ENCODE peak calls at places on chromosomes 5 and 9, in eight cellular contexts. One of them, this sample, is unnamed.

GRCh38 chr9:73172811-73173210 is 21.1 kb downstream of the ANXA1 start:
- DNase-seq in adrenal gland: no peak
- DNase-seq in astrocyte of the cerebellum: no peak
- DNase-seq in MM.1S: no peak
- DNase-seq in pancreas: no peak
- DNase-seq in body of pancreas: no peak
- DNase-seq in astrocyte of the spinal cord: no peak
- DNase-seq in A549: no peak
- DNase-seq in this sample: no peak

GRCh38 chr5:89449392-89450148 is 566.6 kb upstream of the MEF2C start:
- DNase-seq in astrocyte of the cerebellum: no peak
- DNase-seq in astrocyte of the spinal cord: no peak
- DNase-seq in pancreas: no peak
- DNase-seq in body of pancreas: no peak
- DNase-seq in adrenal gland: no peak
- DNase-seq in MM.1S: no peak
- DNase-seq in A549: no peak
- DNase-seq in this sample: no peak

GRCh38 chr5:168777651-168778050 is 198.5 kb upstream of the PANK3 start:
- DNase-seq in astrocyte of the cerebellum: no peak
- DNase-seq in astrocyte of the spinal cord: no peak
- DNase-seq in pancreas: no peak
- DNase-seq in body of pancreas: no peak
- DNase-seq in adrenal gland: no peak
- DNase-seq in A549: no peak
- DNase-seq in MM.1S: no peak
- DNase-seq in this sample: no peak

GRCh38 chr9:112870556-112870955 is 20.1 kb downstream of the SLC46A2 start:
- DNase-seq in adrenal gland: no peak
- DNase-seq in A549: no peak
- DNase-seq in body of pancreas: no peak
- DNase-seq in MM.1S: no peak
- DNase-seq in astrocyte of the spinal cord: no peak
- DNase-seq in pancreas: no peak
- DNase-seq in astrocyte of the cerebellum: no peak
- DNase-seq in this sample: no peak

GRCh38 chr9:131228988-131229387 is 47.3 kb downstream of the FAM78A start:
- DNase-seq in body of pancreas: no peak
- DNase-seq in astrocyte of the cerebellum: peak; percentile 82
- DNase-seq in A549: no peak
- DNase-seq in pancreas: no peak
- DNase-seq in astrocyte of the spinal cord: peak; percentile 75
- DNase-seq in adrenal gland: no peak
- DNase-seq in MM.1S: no peak
- DNase-seq in this sample: no peak

GRCh38 chr5:143355710-143356109 is 47.8 kb downstream of the NR3C1 start:
- DNase-seq in astrocyte of the spinal cord: peak; percentile 90
- DNase-seq in A549: peak; percentile 93
- DNase-seq in pancreas: no peak
- DNase-seq in body of pancreas: peak; percentile 78
- DNase-seq in adrenal gland: peak; percentile 83
- DNase-seq in astrocyte of the cerebellum: peak; percentile 84
- DNase-seq in MM.1S: no peak
- DNase-seq in this sample: no peak

GRCh38 chr5:155729684-155730059 is 597.3 kb upstream of the SGCD start:
- DNase-seq in astrocyte of the spinal cord: no peak
- DNase-seq in A549: no peak
- DNase-seq in pancreas: peak; percentile 46
- DNase-seq in astrocyte of the cerebellum: no peak
- DNase-seq in body of pancreas: no peak
- DNase-seq in adrenal gland: peak; percentile 13
- DNase-seq in MM.1S: no peak
- DNase-seq in this sample: no peak

GRCh38 chr5:76582252-76583162 is 40.7 kb downstream of the F2RL2 start:
- DNase-seq in A549: no peak
- DNase-seq in pancreas: no peak
- DNase-seq in body of pancreas: no peak
- DNase-seq in astrocyte of the cerebellum: no peak
- DNase-seq in adrenal gland: peak; percentile 41
- DNase-seq in MM.1S: peak; percentile 63
- DNase-seq in astrocyte of the spinal cord: peak; percentile 48
- DNase-seq in this sample: peak; percentile 67

GRCh38 chr5:5276471-5276870 is 136.3 kb downstream of the ADAMTS16 start:
- DNase-seq in astrocyte of the spinal cord: no peak
- DNase-seq in astrocyte of the cerebellum: no peak
- DNase-seq in A549: no peak
- DNase-seq in adrenal gland: no peak
- DNase-seq in pancreas: no peak
- DNase-seq in body of pancreas: no peak
- DNase-seq in MM.1S: no peak
- DNase-seq in this sample: no peak

GRCh38 chr5:88824141-88824540 is 58.8 kb downstream of the MEF2C start:
- DNase-seq in astrocyte of the cerebellum: no peak
- DNase-seq in A549: no peak
- DNase-seq in adrenal gland: no peak
- DNase-seq in MM.1S: peak; percentile 76
- DNase-seq in body of pancreas: no peak
- DNase-seq in astrocyte of the spinal cord: no peak
- DNase-seq in pancreas: no peak
- DNase-seq in this sample: no peak

GRCh38 chr9:126661122-126661520 is 47.4 kb downstream of the LMX1B start:
- DNase-seq in adrenal gland: no peak
- DNase-seq in A549: no peak
- DNase-seq in astrocyte of the cerebellum: no peak
- DNase-seq in body of pancreas: no peak
- DNase-seq in pancreas: no peak
- DNase-seq in astrocyte of the spinal cord: no peak
- DNase-seq in MM.1S: no peak
- DNase-seq in this sample: no peak

GRCh38 chr5:102700126-102700851 is 54.8 kb upstream of the PAM start:
- DNase-seq in astrocyte of the cerebellum: no peak
- DNase-seq in A549: no peak
- DNase-seq in astrocyte of the spinal cord: no peak
- DNase-seq in pancreas: no peak
- DNase-seq in body of pancreas: no peak
- DNase-seq in MM.1S: no peak
- DNase-seq in adrenal gland: no peak
- DNase-seq in this sample: no peak

GRCh38 chr5:109947667-109948066 is 257.9 kb downstream of the MAN2A1 start:
- DNase-seq in pancreas: no peak
- DNase-seq in body of pancreas: no peak
- DNase-seq in A549: no peak
- DNase-seq in astrocyte of the cerebellum: no peak
- DNase-seq in MM.1S: no peak
- DNase-seq in astrocyte of the spinal cord: no peak
- DNase-seq in adrenal gland: no peak
- DNase-seq in this sample: no peak

GRCh38 chr9:99622679-99623078 is 199.0 kb upstream of the NR4A3 start:
- DNase-seq in body of pancreas: no peak
- DNase-seq in adrenal gland: no peak
- DNase-seq in A549: no peak
- DNase-seq in pancreas: peak; percentile 22
- DNase-seq in MM.1S: no peak
- DNase-seq in astrocyte of the spinal cord: no peak
- DNase-seq in astrocyte of the cerebellum: no peak
- DNase-seq in this sample: no peak

GRCh38 chr9:8764041-8764440 is 964.5 kb upstream of the DMAC1 start:
- DNase-seq in MM.1S: no peak
- DNase-seq in pancreas: no peak
- DNase-seq in body of pancreas: no peak
- DNase-seq in adrenal gland: no peak
- DNase-seq in A549: no peak
- DNase-seq in astrocyte of the cerebellum: no peak
- DNase-seq in astrocyte of the spinal cord: no peak
- DNase-seq in this sample: no peak

GRCh38 chr9:136796238-136796774 is at the start of gene CCDC183:
- DNase-seq in adrenal gland: no peak
- DNase-seq in astrocyte of the cerebellum: no peak
- DNase-seq in body of pancreas: no peak
- DNase-seq in astrocyte of the spinal cord: no peak
- DNase-seq in A549: no peak
- DNase-seq in pancreas: peak; percentile 48
- DNase-seq in MM.1S: no peak
- DNase-seq in this sample: no peak

GRCh38 chr5:140194662-140195061 is 19.7 kb downstream of the CYSTM1 start:
- DNase-seq in pancreas: no peak
- DNase-seq in MM.1S: no peak
- DNase-seq in adrenal gland: no peak
- DNase-seq in body of pancreas: no peak
- DNase-seq in A549: no peak
- DNase-seq in astrocyte of the cerebellum: no peak
- DNase-seq in astrocyte of the spinal cord: no peak
- DNase-seq in this sample: no peak

GRCh38 chr9:71446499-71447411 is 321.6 kb downstream of the CEMIP2 start:
- DNase-seq in A549: peak; percentile 40
- DNase-seq in MM.1S: peak; percentile 66
- DNase-seq in adrenal gland: peak; percentile 16
- DNase-seq in body of pancreas: peak; percentile 20
- DNase-seq in pancreas: peak; percentile 62
- DNase-seq in astrocyte of the cerebellum: peak; percentile 52
- DNase-seq in astrocyte of the spinal cord: peak; percentile 65
- DNase-seq in this sample: no peak

GRCh38 chr9:6897831-6898230 is 140.1 kb downstream of the KDM4C start:
- DNase-seq in adrenal gland: no peak
- DNase-seq in A549: no peak
- DNase-seq in body of pancreas: peak; percentile 25
- DNase-seq in astrocyte of the spinal cord: no peak
- DNase-seq in astrocyte of the cerebellum: no peak
- DNase-seq in pancreas: no peak
- DNase-seq in MM.1S: no peak
- DNase-seq in this sample: no peak

GRCh38 chr9:91035825-91036208 is 234.2 kb downstream of the SYK start:
- DNase-seq in astrocyte of the spinal cord: no peak
- DNase-seq in adrenal gland: no peak
- DNase-seq in pancreas: no peak
- DNase-seq in MM.1S: no peak
- DNase-seq in astrocyte of the cerebellum: no peak
- DNase-seq in body of pancreas: no peak
- DNase-seq in A549: no peak
- DNase-seq in this sample: no peak

GRCh38 chr5:65867509-65868195 is 58.7 kb upstream of the ERBIN start:
- DNase-seq in body of pancreas: no peak
- DNase-seq in pancreas: no peak
- DNase-seq in adrenal gland: no peak
- DNase-seq in astrocyte of the spinal cord: no peak
- DNase-seq in MM.1S: no peak
- DNase-seq in A549: no peak
- DNase-seq in astrocyte of the cerebellum: no peak
- DNase-seq in this sample: no peak

GRCh38 chr9:126724226-126724625 is 80.6 kb upstream of the ZBTB43 start:
- DNase-seq in astrocyte of the spinal cord: no peak
- DNase-seq in MM.1S: no peak
- DNase-seq in A549: no peak
- DNase-seq in adrenal gland: no peak
- DNase-seq in body of pancreas: no peak
- DNase-seq in astrocyte of the cerebellum: no peak
- DNase-seq in pancreas: no peak
- DNase-seq in this sample: no peak

GRCh38 chr9:133089271-133089671 is 27.5 kb downstream of the CEL start:
- DNase-seq in body of pancreas: peak; percentile 82
- DNase-seq in A549: no peak
- DNase-seq in adrenal gland: no peak
- DNase-seq in astrocyte of the spinal cord: no peak
- DNase-seq in MM.1S: peak; percentile 32
- DNase-seq in astrocyte of the cerebellum: no peak
- DNase-seq in pancreas: peak; percentile 79
- DNase-seq in this sample: no peak

GRCh38 chr9:107213561-107214028 is 69.5 kb upstream of the RAD23B start:
- DNase-seq in adrenal gland: peak; percentile 7
- DNase-seq in astrocyte of the spinal cord: peak; percentile 94
- DNase-seq in pancreas: no peak
- DNase-seq in A549: peak; percentile 73
- DNase-seq in MM.1S: no peak
- DNase-seq in astrocyte of the cerebellum: peak; percentile 64
- DNase-seq in body of pancreas: no peak
- DNase-seq in this sample: peak; percentile 43

GRCh38 chr9:3708751-3709150 is 182.9 kb upstream of the RFX3 start:
- DNase-seq in body of pancreas: peak; percentile 46
- DNase-seq in A549: no peak
- DNase-seq in astrocyte of the spinal cord: peak; percentile 36
- DNase-seq in MM.1S: no peak
- DNase-seq in astrocyte of the cerebellum: peak; percentile 49
- DNase-seq in pancreas: no peak
- DNase-seq in adrenal gland: peak; percentile 45
- DNase-seq in this sample: no peak

GRCh38 chr9:87075537-87075936 is 128.2 kb upstream of the GAS1 start:
- DNase-seq in astrocyte of the spinal cord: no peak
- DNase-seq in A549: no peak
- DNase-seq in body of pancreas: no peak
- DNase-seq in pancreas: no peak
- DNase-seq in adrenal gland: no peak
- DNase-seq in MM.1S: no peak
- DNase-seq in astrocyte of the cerebellum: no peak
- DNase-seq in this sample: no peak

GRCh38 chr5:74415695-74416102 is 224.8 kb downstream of the ENC1 start:
- DNase-seq in astrocyte of the spinal cord: no peak
- DNase-seq in MM.1S: no peak
- DNase-seq in adrenal gland: no peak
- DNase-seq in astrocyte of the cerebellum: no peak
- DNase-seq in pancreas: no peak
- DNase-seq in A549: no peak
- DNase-seq in body of pancreas: no peak
- DNase-seq in this sample: no peak

GRCh38 chr5:21263361-21263760 is 1275.4 kb upstream of the CDH18 start:
- DNase-seq in adrenal gland: no peak
- DNase-seq in pancreas: no peak
- DNase-seq in body of pancreas: no peak
- DNase-seq in astrocyte of the spinal cord: peak; percentile 27
- DNase-seq in A549: no peak
- DNase-seq in MM.1S: no peak
- DNase-seq in astrocyte of the cerebellum: peak; percentile 5
- DNase-seq in this sample: no peak
- TF ChIP-seq CTCF in adrenal gland: no peak
- TF ChIP-seq CTCF in pancreas: no peak
- TF ChIP-seq CTCF in body of pancreas: no peak
- TF ChIP-seq CTCF in astrocyte of the spinal cord: no peak
- TF ChIP-seq CTCF in A549: no peak
- TF ChIP-seq CTCF in MM.1S: no peak
- TF ChIP-seq CTCF in astrocyte of the cerebellum: no peak
- TF ChIP-seq CTCF in this sample: no peak

GRCh38 chr5:158880514-158881001 is 219.2 kb downstream of the EBF1 start:
- DNase-seq in A549: no peak
- DNase-seq in body of pancreas: no peak
- DNase-seq in MM.1S: no peak
- DNase-seq in astrocyte of the spinal cord: peak; percentile 35
- DNase-seq in adrenal gland: no peak
- DNase-seq in astrocyte of the cerebellum: no peak
- DNase-seq in pancreas: no peak
- DNase-seq in this sample: no peak
- H3K4me3 ChIP-seq in A549: no peak overlapping the region
- H3K4me3 ChIP-seq in body of pancreas: no peak overlapping the region
- H3K4me3 ChIP-seq in MM.1S: no peak overlapping the region
- H3K4me3 ChIP-seq in astrocyte of the spinal cord: no peak overlapping the region
- H3K4me3 ChIP-seq in adrenal gland: no peak overlapping the region
- H3K4me3 ChIP-seq in astrocyte of the cerebellum: no peak overlapping the region
- H3K4me3 ChIP-seq in pancreas: no peak overlapping the region
- H3K4me3 ChIP-seq in this sample: no peak overlapping the region

GRCh38 chr5:134547999-134548626 is 22.6 kb downstream of the JADE2 start:
- DNase-seq in adrenal gland: peak; percentile 63
- DNase-seq in astrocyte of the spinal cord: no peak
- DNase-seq in body of pancreas: no peak
- DNase-seq in MM.1S: no peak
- DNase-seq in astrocyte of the cerebellum: no peak
- DNase-seq in pancreas: no peak
- DNase-seq in A549: no peak
- DNase-seq in this sample: no peak
- TF ChIP-seq CTCF in adrenal gland: no peak
- TF ChIP-seq CTCF in astrocyte of the spinal cord: no peak
- TF ChIP-seq CTCF in body of pancreas: no peak
- TF ChIP-seq CTCF in MM.1S: no peak
- TF ChIP-seq CTCF in astrocyte of the cerebellum: no peak
- TF ChIP-seq CTCF in pancreas: no peak
- TF ChIP-seq CTCF in A549: no peak
- TF ChIP-seq CTCF in this sample: no peak

GRCh38 chr5:132298305-132298704 is 4.1 kb downstream of the SLC22A4 start:
- DNase-seq in A549: no peak
- DNase-seq in astrocyte of the cerebellum: no peak
- DNase-seq in astrocyte of the spinal cord: no peak
- DNase-seq in pancreas: no peak
- DNase-seq in MM.1S: no peak
- DNase-seq in body of pancreas: no peak
- DNase-seq in adrenal gland: no peak
- DNase-seq in this sample: no peak
- H3K4me3 ChIP-seq in A549: no peak overlapping the region
- H3K4me3 ChIP-seq in astrocyte of the cerebellum: no peak overlapping the region
- H3K4me3 ChIP-seq in astrocyte of the spinal cord: no peak overlapping the region
- H3K4me3 ChIP-seq in pancreas: no peak overlapping the region
- H3K4me3 ChIP-seq in MM.1S: no peak overlapping the region
- H3K4me3 ChIP-seq in body of pancreas: no peak overlapping the region
- H3K4me3 ChIP-seq in adrenal gland: no peak overlapping the region
- H3K4me3 ChIP-seq in this sample: no peak overlapping the region

This sample was measured in GM12864.